ENCODE peak calls at places on chromosomes 11 and 22, in five cellular contexts. P is neuronal stem cell, I is upper lobe of right lung, G is mesenchymal stem cell, Z is heart right ventricle. R is an unnamed sample. For H3K4me1, the result is how much of the 10 kb centered on the place peaks cover.

GRCh38 chr11:134575504-134576230 is 163.6 kb upstream of the B3GAT1 start:
- DNase-seq in I (no peak), P (no peak), Z (no peak), G (no peak), R (no peak)

GRCh38 chr11:27443746-27444465 is 28.7 kb downstream of the LGR4 start:
- DNase-seq in Z (no peak), I (no peak), P (peak), G (no peak), R (no peak)

GRCh38 chr11:86511086-86511551 is 136.4 kb downstream of the CCDC81 start:
- DNase-seq in I (no peak), Z (no peak), P (no peak), G (peak), R (no peak)

GRCh38 chr11:4025248-4025956 is 69.2 kb upstream of the RRM1 start:
- DNase-seq in G (peak), Z (no peak), P (no peak), I (no peak), R (peak)

GRCh38 chr11:130217133-130217631 is 57.6 kb downstream of the ST14 start:
- DNase-seq in I (peak), G (no peak), Z (no peak), P (no peak), R (no peak)

GRCh38 chr22:41925783-41926460 is 684 bp downstream of the TNFRSF13C start:
- DNase-seq in P (no peak), I (peak), Z (peak), G (peak), R (peak)

GRCh38 chr11:125593113-125593761 is 585 bp downstream of the STT3A start:
- DNase-seq in Z (no peak), P (no peak), G (peak), I (no peak), R (peak)

GRCh38 chr11:14422052-14422813 is 63.2 kb upstream of the RRAS2 start:
- DNase-seq in I (peak), Z (peak), P (peak), G (peak), R (peak)

GRCh38 chr22:39634530-39635399 is 64.2 kb downstream of the CACNA1I start:
- DNase-seq in G (peak), P (no peak), I (no peak), Z (no peak), R (peak)

GRCh38 chr11:2193099-2193886 is 21.7 kb upstream of the TH start:
- DNase-seq in P (no peak), Z (peak), G (no peak), I (no peak), R (no peak)

GRCh38 chr22:29587938-29588699 is 7.2 kb upstream of the NIPSNAP1 start:
- DNase-seq in I (no peak), Z (no peak), P (no peak), G (peak), R (peak)

GRCh38 chr11:117584056-117584830 is 212.8 kb downstream of the DSCAML1 start:
- DNase-seq in Z (no peak), I (no peak), G (no peak), P (no peak), R (peak)

GRCh38 chr22:17235149-17235655 is 16.0 kb upstream of the ADA2 start:
- DNase-seq in G (no peak), P (no peak), Z (no peak), I (no peak), R (no peak)

GRCh38 chr22:44580176-44580575 is 82.1 kb upstream of the RTL6 start:
- DNase-seq in I (peak), G (no peak), P (no peak), Z (no peak), R (no peak)

GRCh38 chr11:19844012-19844411 is 131.4 kb downstream of the NAV2 start:
- DNase-seq in P (no peak), I (no peak), G (no peak), Z (no peak), R (no peak)
- H3K4me1 ChIP-seq in P (under half), I (under half), G (under half), Z (under half), R (under half)

GRCh38 chr11:57681168-57681567 is 13.3 kb downstream of the ZDHHC5 start:
- DNase-seq in I (no peak), G (no peak), P (no peak), Z (no peak), R (no peak)
- H3K27ac ChIP-seq in I (no peak), G (no peak), P (no peak), Z (no peak), R (no peak)

DNA sequence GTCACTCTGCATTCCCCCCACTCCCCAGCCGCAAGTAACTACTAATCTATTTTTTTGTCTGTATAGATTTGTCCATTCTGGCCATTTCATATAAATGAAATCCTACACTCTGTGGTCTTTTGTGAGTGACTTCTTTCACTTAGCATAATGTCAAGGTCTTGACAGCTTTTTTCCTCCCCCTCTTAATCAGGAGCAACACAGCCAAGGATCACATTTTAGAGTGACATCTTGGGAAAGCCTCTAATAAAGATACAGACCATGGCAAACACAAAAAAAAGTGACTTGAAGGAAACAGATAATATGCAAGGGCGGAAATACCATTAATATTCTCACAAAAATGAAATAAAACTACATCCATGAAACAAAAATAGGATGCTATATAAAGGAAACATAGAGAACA is 43.9 kb downstream of the RAB30 start:
- DNase-seq in Z (no peak), G (no peak), I (no peak), P (no peak), R (no peak)
- H3K4me1 ChIP-seq in Z (under half), G (under half), I (under half), P (under half), R (under half)

GRCh38 chr11:62556102-62556871 is 9.7 kb upstream of the AHNAK start:
- DNase-seq in G (peak), I (peak), P (no peak), Z (peak), R (peak)

GRCh38 chr11:62560566-62561103 is 13.1 kb downstream of the EEF1G start:
- DNase-seq in P (peak), G (peak), Z (peak), I (peak), R (peak)

GRCh38 chr11:62559204-62559603 is 12.6 kb upstream of the AHNAK start:
- DNase-seq in Z (no peak), I (no peak), P (no peak), G (no peak), R (no peak)

GRCh38 chr11:62556872-62557631 is 10.4 kb upstream of the AHNAK start:
- DNase-seq in I (no peak), P (no peak), G (no peak), Z (no peak), R (no peak)

DNA sequence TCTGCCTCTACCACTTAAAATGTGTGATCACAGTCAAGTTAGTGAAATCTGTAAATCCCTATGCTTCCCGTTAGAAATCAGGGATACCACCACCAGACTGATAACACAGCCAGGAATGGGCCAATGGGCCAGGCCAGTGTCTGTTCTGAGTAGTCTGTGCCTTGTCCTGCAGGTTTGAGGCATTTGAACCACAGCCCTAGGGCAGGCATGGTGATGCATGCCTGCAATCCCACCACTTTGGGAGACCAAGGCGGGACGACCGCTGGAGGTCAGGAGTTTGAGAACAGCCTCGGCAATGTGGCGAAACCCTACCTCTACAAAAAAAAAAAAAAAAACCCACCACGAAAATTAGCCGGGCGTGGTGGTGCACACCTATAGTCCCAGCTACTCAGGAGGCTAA is 12.1 kb upstream of the AHNAK start:
- DNase-seq in I (no peak), P (no peak), G (no peak), Z (no peak), R (no peak)
- H3K27ac ChIP-seq in I (peak), P (no peak), G (peak), Z (peak), R (no peak)

GRCh38 chr11:112166561-112166960 is 611 bp upstream of the TEX12 start:
- DNase-seq in I (no peak), P (no peak), G (no peak), Z (no peak), R (no peak)

GRCh38 chr11:112162761-112163669 is 879 bp downstream of the IL18 start:
- DNase-seq in P (no peak), G (no peak), Z (no peak), I (no peak), R (no peak)

GRCh38 chr11:112167145-112167544 is at the start of gene TEX12:
- DNase-seq in G (no peak), Z (no peak), P (no peak), I (no peak), R (no peak)

GRCh38 chr11:112163875-112164521 is at the start of gene IL18:
- DNase-seq in I (peak), Z (peak), P (no peak), G (peak), R (no peak)

GRCh38 chr11:112165049-112165448 is 1.2 kb upstream of the IL18 start:
- DNase-seq in G (no peak), I (no peak), Z (no peak), P (no peak), R (no peak)
- H3K4me1 ChIP-seq in G (under half), I (under half), Z (under half), P (under half), R (under half)

GRCh38 chr11:119300198-119300964 is 16.5 kb downstream of the MCAM start:
- DNase-seq in G (no peak), Z (no peak), P (no peak), I (no peak), R (no peak)
- H3K27ac ChIP-seq in G (no peak), Z (no peak), P (no peak), I (no peak), R (no peak)

DNA sequence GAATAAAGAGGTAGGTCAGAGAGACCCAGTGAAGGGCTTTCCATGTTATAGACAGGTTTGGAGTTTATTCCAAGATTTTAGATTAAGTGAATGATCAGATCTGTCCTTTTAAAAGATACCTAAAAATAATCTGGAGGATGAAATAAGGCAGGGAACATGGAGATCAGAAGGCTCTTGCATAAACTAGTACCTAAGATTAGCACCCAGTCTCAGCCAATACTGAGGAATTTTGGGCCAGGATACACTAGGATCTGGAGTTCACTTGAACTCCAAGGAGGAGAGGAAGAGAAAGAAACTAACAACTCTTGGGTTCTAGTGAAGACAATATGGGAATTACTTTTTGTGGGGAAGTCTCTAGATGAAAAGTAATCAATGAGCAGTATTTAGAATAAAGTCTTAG is 47.9 kb upstream of the RAPSN start:
- DNase-seq in P (no peak), Z (no peak), I (no peak), G (no peak), R (no peak)
- H3K4me1 ChIP-seq in P (under half), Z (half or more), I (under half), G (under half), R (under half)